ENCODE peak calls at places on chromosomes 11 and 22, in six cellular contexts. X is A549; T is adrenal gland; P is MM.1S; W is transverse colon; C is CD4-positive, CD25-positive, alpha-beta regulatory T cell. B is an unnamed sample. For H3K9me3 and H3K4me1, the result is how much of the 10 kb centered on the place peaks cover.

GRCh38 chr11:61325649-61326414 is 7.1 kb downstream of the DDB1 start:
- DNase-seq in X (no peak), P (no peak), W (no peak), C (no peak), T (peak), B (peak)

GRCh38 chr11:62193954-62194353 is 3.9 kb downstream of the SCGB1D1 start:
- DNase-seq in X (no peak), P (no peak), T (no peak), W (no peak), C (no peak), B (peak)

GRCh38 chr11:78796956-78797355 is 222.3 kb upstream of the NARS2 start:
- DNase-seq in X (peak), P (no peak), C (no peak), W (no peak), T (no peak), B (no peak)

GRCh38 chr11:127003260-127003981 is 2.9 kb upstream of the KIRREL3 start:
- DNase-seq in X (peak), T (no peak), W (no peak), C (no peak), P (peak), B (peak)

GRCh38 chr11:61569701-61570100 is 11.2 kb downstream of the SYT7 start:
- DNase-seq in C (no peak), T (no peak), W (no peak), X (no peak), P (no peak), B (no peak)

GRCh38 chr11:71454470-71455113 is 1.6 kb downstream of the NADSYN1 start:
- DNase-seq in C (peak), X (no peak), W (peak), P (peak), T (no peak), B (no peak)

GRCh38 chr11:126370016-126370415 is 14.5 kb downstream of the ST3GAL4 start:
- DNase-seq in T (no peak), P (no peak), X (no peak), W (no peak), C (no peak), B (no peak)

GRCh38 chr11:125315088-125315740 is 150.7 kb downstream of the PKNOX2 start:
- DNase-seq in T (peak), X (no peak), P (no peak), C (no peak), W (no peak), B (no peak)

GRCh38 chr11:95764267-95764898 is 25.2 kb downstream of the FAM76B start:
- DNase-seq in T (no peak), X (peak), C (peak), W (no peak), P (peak), B (peak)

GRCh38 chr11:95505927-95506426 is 275.0 kb upstream of the SESN3 start:
- DNase-seq in W (no peak), T (no peak), C (no peak), X (no peak), P (peak), B (no peak)

GRCh38 chr11:86459002-86459385 is 84.3 kb downstream of the CCDC81 start:
- DNase-seq in T (no peak), X (no peak), C (no peak), W (no peak), P (no peak), B (no peak)

GRCh38 chr22:46445771-46446485 is 91.5 kb downstream of the CELSR1 start:
- DNase-seq in W (no peak), X (no peak), P (no peak), C (no peak), T (no peak), B (no peak)

GRCh38 chr11:94424662-94425061 is 23.4 kb upstream of the GPR83 start:
- DNase-seq in C (no peak), T (no peak), X (no peak), P (no peak), W (no peak), B (no peak)

GRCh38 chr11:22115470-22116037 is 77.3 kb upstream of the ANO5 start:
- DNase-seq in T (no peak), C (no peak), W (no peak), P (no peak), X (no peak), B (no peak)

GRCh38 chr11:95650271-95650670 is 139.3 kb downstream of the FAM76B start:
- DNase-seq in W (no peak), C (no peak), P (no peak), T (no peak), X (no peak), B (no peak)

GRCh38 chr11:9689721-9690120 is 25.8 kb downstream of the SWAP70 start:
- DNase-seq in T (no peak), P (no peak), C (no peak), X (no peak), W (no peak), B (peak)

GRCh38 chr11:27646051-27646818 is 54.0 kb downstream of the BDNF start:
- DNase-seq in C (no peak), X (no peak), P (no peak), W (no peak), T (no peak), B (no peak)

GRCh38 chr22:38260760-38261477 is 11.9 kb downstream of the TMEM184B start:
- DNase-seq in T (no peak), X (no peak), C (no peak), P (peak), W (no peak), B (no peak)

GRCh38 chr11:3124821-3125220 is 40.3 kb downstream of the OSBPL5 start:
- DNase-seq in W (no peak), C (no peak), X (no peak), P (no peak), T (no peak), B (no peak)

GRCh38 chr11:12150831-12151382 is 40.5 kb downstream of the MICAL2 start:
- DNase-seq in C (no peak), X (no peak), P (no peak), W (peak), T (no peak), B (no peak)

GRCh38 chr11:108897071-108897481 is 232.2 kb downstream of the DDX10 start:
- DNase-seq in C (no peak), T (no peak), P (no peak), W (no peak), X (no peak), B (peak)

GRCh38 chr22:50483106-50483505 is 1.8 kb downstream of the ADM2 start:
- DNase-seq in T (no peak), X (no peak), C (no peak), W (no peak), P (no peak), B (no peak)

GRCh38 chr11:48005878-48006277 is 25.5 kb downstream of the PTPRJ start:
- DNase-seq in T (no peak), X (no peak), W (no peak), P (no peak), C (no peak), B (no peak)

GRCh38 chr11:82577246-82577645 is 156.4 kb downstream of the FAM181B start:
- DNase-seq in W (no peak), P (no peak), T (no peak), C (no peak), X (no peak), B (no peak)

DNA sequence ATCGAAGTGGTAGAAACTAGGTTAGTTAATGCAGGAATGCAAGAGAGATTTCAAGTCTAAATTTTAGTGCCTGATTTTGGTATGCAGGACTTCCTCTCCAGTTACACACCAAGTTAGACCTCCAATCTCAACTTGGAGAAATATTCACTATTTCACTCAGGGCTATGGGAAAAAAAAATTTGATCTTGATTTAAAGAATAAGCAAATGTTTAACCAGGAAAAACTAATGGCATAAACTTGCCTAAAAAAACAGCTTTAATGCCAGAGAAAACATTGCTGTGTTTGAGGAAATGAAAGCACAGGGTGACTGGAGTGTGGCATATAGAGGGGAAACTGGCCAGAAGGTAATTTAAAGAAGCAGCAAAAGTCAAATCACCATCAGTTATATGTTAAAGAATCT is 575.4 kb upstream of the LRRC4C start:
- DNase-seq in P (no peak), T (no peak), C (no peak), X (no peak), W (no peak), B (no peak)
- H3K9me3 ChIP-seq in P (under half), T (under half), C (under half), X (under half), W (under half), B (half or more)

GRCh38 chr11:40467771-40468170 is 991.7 kb downstream of the LRRC4C start:
- DNase-seq in P (no peak), X (no peak), W (no peak), T (no peak), C (no peak), B (no peak)
- H3K4me1 ChIP-seq in P (under half), X (under half), W (under half), T (under half), C (under half), B (under half)

GRCh38 chr11:134581966-134582787 is 170.1 kb upstream of the B3GAT1 start:
- DNase-seq in T (no peak), P (no peak), X (no peak), W (no peak), C (no peak), B (no peak)
- H3K9me3 ChIP-seq in T (under half), P (under half), X (under half), W (under half), C (under half), B (under half)

GRCh38 chr22:33894036-33894435 is 26.2 kb downstream of the LARGE1 start:
- DNase-seq in X (no peak), C (no peak), P (no peak), T (no peak), W (no peak), B (no peak)
- H3K4me1 ChIP-seq in X (under half), C (under half), P (under half), T (under half), W (under half), B (under half)

GRCh38 chr22:49240016-49240380 is 587.7 kb downstream of the BRD1 start:
- DNase-seq in C (no peak), T (no peak), W (no peak), P (no peak), X (no peak), B (no peak)

GRCh38 chr22:49239264-49240015 is 588.2 kb downstream of the BRD1 start:
- DNase-seq in W (no peak), X (no peak), C (no peak), T (no peak), P (no peak), B (no peak)

GRCh38 chr22:49237279-49237678 is 590.4 kb downstream of the BRD1 start:
- DNase-seq in X (no peak), C (no peak), W (no peak), P (no peak), T (no peak), B (no peak)

GRCh38 chr22:49237703-49238102 is 590.0 kb downstream of the BRD1 start:
- DNase-seq in X (no peak), W (no peak), T (no peak), P (no peak), C (no peak), B (no peak)

GRCh38 chr22:49238181-49239141 is 589.2 kb downstream of the BRD1 start:
- DNase-seq in T (no peak), W (no peak), P (no peak), C (no peak), X (no peak), B (no peak)
- H3K9me3 ChIP-seq in T (under half), W (under half), P (under half), C (under half), X (under half), B (under half)

GRCh38 chr11:17540807-17541206 is 3.4 kb downstream of the USH1C start:
- DNase-seq in T (no peak), C (no peak), W (no peak), X (no peak), P (no peak), B (no peak)

GRCh38 chr11:17538731-17539130 is 5.5 kb downstream of the USH1C start:
- DNase-seq in C (no peak), T (no peak), P (no peak), W (no peak), X (no peak), B (no peak)

GRCh38 chr11:17535488-17535887 is 8.7 kb downstream of the USH1C start:
- DNase-seq in P (no peak), T (no peak), C (no peak), X (no peak), W (no peak), B (no peak)

GRCh38 chr11:17537261-17537660 is 7.0 kb downstream of the USH1C start:
- DNase-seq in W (no peak), X (no peak), T (no peak), C (no peak), P (no peak), B (no peak)

DNA sequence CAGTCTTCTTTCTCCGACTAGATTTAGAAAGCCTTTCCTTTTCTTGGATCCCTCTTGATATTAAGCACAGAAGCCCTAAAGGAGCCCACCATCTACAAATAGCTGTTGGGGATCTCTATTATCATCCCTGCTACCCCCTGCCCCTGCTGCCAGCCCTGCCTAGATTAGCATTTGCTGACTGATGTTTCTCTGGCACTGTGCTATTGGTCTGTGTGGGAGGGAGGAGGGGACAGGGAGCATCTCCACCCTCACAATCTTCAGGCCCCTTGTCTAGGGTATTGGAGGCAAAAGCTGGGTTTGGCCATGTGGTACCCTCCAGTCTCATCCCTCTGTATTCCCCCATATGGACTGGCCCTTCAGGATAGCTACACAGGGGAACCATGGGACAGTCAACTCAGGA is 6.2 kb downstream of the USH1C start:
- DNase-seq in W (no peak), P (no peak), C (no peak), T (no peak), X (no peak), B (no peak)
- H3K4me1 ChIP-seq in W (under half), P (under half), C (under half), T (under half), X (under half), B (under half)